ENCODE peak calls at places on chromosomes 5 and 9, in six cellular contexts. X, Z, K, U, A and L are unnamed samples.

GRCh38 chr5:61366841-61367240 is 34.8 kb downstream of the ZSWIM6 start:
- DNase-seq in X (no peak), U (no peak), Z (no peak), A (no peak), K (no peak), L (no peak)

GRCh38 chr9:92682269-92682668 is 12.3 kb upstream of the IPPK start:
- DNase-seq in Z (no peak), U (no peak), A (no peak), X (no peak), K (no peak), L (no peak)

GRCh38 chr5:20367178-20367577 is 379.2 kb upstream of the CDH18 start:
- DNase-seq in U (no peak), A (no peak), K (no peak), Z (no peak), X (peak), L (no peak)

GRCh38 chr5:137282216-137282615 is 216.9 kb downstream of the SPOCK1 start:
- DNase-seq in X (no peak), A (peak), Z (no peak), U (no peak), K (no peak), L (no peak)

GRCh38 chr5:168295574-168296201 is 4.2 kb downstream of the WWC1 start:
- DNase-seq in K (no peak), A (no peak), Z (no peak), X (peak), U (peak), L (no peak)

GRCh38 chr5:139955053-139955605 is 88.0 kb downstream of the NRG2 start:
- DNase-seq in X (no peak), K (no peak), U (no peak), Z (no peak), A (no peak), L (no peak)

GRCh38 chr5:16869821-16870796 is 66.0 kb downstream of the MYO10 start:
- DNase-seq in Z (no peak), A (no peak), U (no peak), X (no peak), K (no peak), L (no peak)

GRCh38 chr5:119383008-119383407 is 27.2 kb downstream of the TNFAIP8 start:
- DNase-seq in X (no peak), A (no peak), K (no peak), U (no peak), Z (no peak), L (no peak)

GRCh38 chr5:43556857-43557593 is at the start of gene PAIP1:
- DNase-seq in A (peak), X (peak), Z (peak), U (peak), K (peak), L (peak)

GRCh38 chr5:173890195-173890951 is 2.2 kb downstream of the CPEB4 start:
- DNase-seq in K (no peak), U (peak), A (peak), X (no peak), Z (no peak), L (no peak)

GRCh38 chr5:112533315-112533867 is 114.3 kb upstream of the EPB41L4A start:
- DNase-seq in U (no peak), Z (no peak), K (no peak), X (no peak), A (no peak), L (no peak)

GRCh38 chr5:55672477-55672911 is 39.6 kb downstream of the SLC38A9 start:
- DNase-seq in K (no peak), A (no peak), U (no peak), Z (no peak), X (no peak), L (no peak)

GRCh38 chr5:74310967-74311930 is 329.3 kb downstream of the ENC1 start:
- DNase-seq in K (no peak), A (no peak), Z (no peak), X (no peak), U (no peak), L (no peak)

GRCh38 chr5:96934291-96934694 is 1.6 kb upstream of the LNPEP start:
- DNase-seq in A (no peak), U (no peak), X (no peak), Z (no peak), K (no peak), L (no peak)

GRCh38 chr5:96934695-96935555 is 955 bp upstream of the LNPEP start:
- DNase-seq in A (peak), Z (peak), U (peak), K (peak), X (peak), L (peak)

GRCh38 chr5:96932026-96932425 is 3.9 kb upstream of the LNPEP start:
- DNase-seq in K (no peak), A (no peak), Z (no peak), U (no peak), X (no peak), L (no peak)

GRCh38 chr5:96935556-96936430 is at the start of gene LNPEP:
- DNase-seq in A (peak), Z (peak), X (peak), K (peak), U (peak), L (peak)

GRCh38 chr5:96933764-96934163 is 2.1 kb upstream of the LNPEP start:
- DNase-seq in X (no peak), U (no peak), Z (no peak), A (no peak), K (no peak), L (no peak)
- H3K27ac ChIP-seq in X (peak), U (peak), Z (peak), A (peak), K (peak), L (peak)

GRCh38 chr9:99349870-99350269 is 127.8 kb downstream of the SEC61B start:
- DNase-seq in U (no peak), Z (no peak), K (no peak), X (no peak), A (no peak), L (no peak)
- H3K4me3 ChIP-seq in U (no peak), Z (no peak), K (no peak), X (no peak), A (no peak), L (no peak)

GRCh38 chr9:133882849-133883248 is 109.3 kb downstream of the VAV2 start:
- DNase-seq in U (no peak), K (no peak), X (no peak), Z (no peak), A (no peak), L (no peak)
- H3K27ac ChIP-seq in U (no peak), K (no peak), X (no peak), Z (no peak), A (no peak), L (no peak)

GRCh38 chr9:123360161-123361085 is 4.4 kb downstream of the CRB2 start:
- DNase-seq in Z (no peak), U (peak), K (no peak), A (no peak), X (peak), L (no peak)
- H3K4me3 ChIP-seq in Z (no peak), U (no peak), K (no peak), A (no peak), X (no peak), L (no peak)

DNA sequence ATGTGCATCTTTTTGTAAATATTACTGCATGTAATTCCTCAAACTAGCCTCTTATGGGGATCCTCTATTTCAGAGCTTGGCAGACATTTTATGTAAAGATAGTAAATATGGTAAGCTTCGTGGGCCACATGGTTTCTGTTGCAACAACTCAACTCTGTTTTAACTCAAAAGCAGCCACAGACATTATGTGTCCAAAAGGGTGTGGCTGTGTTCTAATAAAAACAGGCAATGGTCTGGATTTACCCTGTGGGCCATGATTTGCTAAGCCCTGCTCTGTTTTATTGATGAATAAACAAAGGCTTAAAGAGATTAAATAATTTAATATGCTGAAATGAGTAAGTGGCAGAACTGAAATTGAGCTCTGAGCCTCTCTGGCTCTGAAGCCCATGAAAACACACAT is 17.4 kb downstream of the DAPK1 start:
- DNase-seq in X (no peak), K (no peak), U (peak), A (no peak), Z (no peak), L (no peak)
- H3K27ac ChIP-seq in X (peak), K (no peak), U (no peak), A (no peak), Z (no peak), L (peak)

GRCh38 chr5:123037104-123037418 is 536 bp upstream of the PPIC start:
- DNase-seq in X (no peak), Z (peak), K (no peak), A (no peak), U (no peak), L (no peak)

GRCh38 chr5:123036391-123037103 is at the start of gene PPIC:
- DNase-seq in U (peak), Z (peak), K (no peak), X (peak), A (peak), L (peak)

GRCh38 chr5:123035320-123035949 is 1.1 kb downstream of the PPIC start:
- DNase-seq in X (peak), K (no peak), A (peak), Z (peak), U (peak), L (no peak)

GRCh38 chr5:123033157-123033671 is 3.3 kb downstream of the PPIC start:
- DNase-seq in A (no peak), U (no peak), X (no peak), Z (no peak), K (no peak), L (no peak)

DNA sequence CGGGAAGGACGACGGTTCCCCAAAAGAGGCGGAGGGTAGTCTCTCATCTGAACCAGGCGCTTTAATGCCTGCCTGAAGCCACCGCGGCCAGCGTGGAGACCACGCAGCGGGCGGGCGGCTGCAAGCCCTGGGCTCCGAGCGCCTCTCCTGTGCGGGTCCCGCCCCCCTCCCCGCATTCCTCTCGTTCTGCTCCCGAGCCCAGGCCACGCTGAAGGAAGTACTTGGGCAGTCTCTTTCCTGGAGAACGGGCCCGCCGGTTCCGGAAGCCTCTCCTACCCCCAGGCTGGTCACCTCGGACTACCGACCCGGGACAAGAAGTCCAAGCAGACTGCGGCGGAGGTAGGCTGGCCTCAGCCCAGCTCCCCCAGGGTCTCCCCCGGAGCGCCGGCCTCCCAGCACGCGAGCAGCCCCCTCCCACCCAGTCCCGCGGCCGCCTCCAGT is 555 bp downstream of the PPIC start:
- DNase-seq in K (no peak), Z (peak), X (peak), A (peak), U (peak), L (peak)
- H3K4me3 ChIP-seq in K (no peak), Z (peak), X (peak), A (peak), U (peak), L (peak)

GRCh38 chr9:128049788-128050187 is 17.3 kb downstream of the NAIF1 start:
- DNase-seq in K (no peak), Z (no peak), U (no peak), A (no peak), X (no peak), L (no peak)
- H3K27ac ChIP-seq in K (no peak), Z (no peak), U (no peak), A (no peak), X (no peak), L (no peak)